ENCODE peak calls at places on chromosomes 6 and 20, in six cellular contexts. One of them, this sample, is unnamed.

GRCh38 chr20:61510778-61511330 is 258.8 kb downstream of the CDH4 start:
- DNase-seq in dorsolateral prefrontal cortex: peak; percentile 25
- DNase-seq in H54: no peak
- DNase-seq in HT-29: no peak
- DNase-seq in NCI-H460: no peak
- DNase-seq in left cardiac atrium: no peak
- DNase-seq in this sample: no peak

GRCh38 chr20:23702021-23702420 is 13.2 kb upstream of the CST4 start:
- DNase-seq in H54: no peak
- DNase-seq in HT-29: no peak
- DNase-seq in dorsolateral prefrontal cortex: no peak
- DNase-seq in left cardiac atrium: no peak
- DNase-seq in NCI-H460: no peak
- DNase-seq in this sample: no peak

GRCh38 chr6:52352239-52353008 is 9.5 kb upstream of the PAQR8 start:
- DNase-seq in NCI-H460: peak; percentile 77
- DNase-seq in left cardiac atrium: peak; percentile 31
- DNase-seq in dorsolateral prefrontal cortex: no peak
- DNase-seq in HT-29: peak; percentile 88
- DNase-seq in H54: peak; percentile 81
- DNase-seq in this sample: no peak

GRCh38 chr6:44298055-44298803 is 14.9 kb downstream of the AARS2 start:
- DNase-seq in NCI-H460: no peak
- DNase-seq in HT-29: no peak
- DNase-seq in H54: no peak
- DNase-seq in dorsolateral prefrontal cortex: peak; percentile 40
- DNase-seq in left cardiac atrium: no peak
- DNase-seq in this sample: no peak

GRCh38 chr6:160358225-160359119 is 10.3 kb downstream of the SLC22A3 start:
- DNase-seq in HT-29: no peak
- DNase-seq in left cardiac atrium: no peak
- DNase-seq in dorsolateral prefrontal cortex: no peak
- DNase-seq in H54: no peak
- DNase-seq in NCI-H460: no peak
- DNase-seq in this sample: no peak

GRCh38 chr20:49323622-49324238 is 45.9 kb upstream of the ZNFX1 start:
- DNase-seq in NCI-H460: peak; percentile 46
- DNase-seq in left cardiac atrium: peak; percentile 33
- DNase-seq in HT-29: peak; percentile 74
- DNase-seq in dorsolateral prefrontal cortex: no peak
- DNase-seq in H54: peak; percentile 56
- DNase-seq in this sample: no peak

GRCh38 chr6:41376176-41376575 is 40.8 kb downstream of the NCR2 start:
- DNase-seq in HT-29: no peak
- DNase-seq in NCI-H460: no peak
- DNase-seq in left cardiac atrium: no peak
- DNase-seq in dorsolateral prefrontal cortex: no peak
- DNase-seq in H54: no peak
- DNase-seq in this sample: no peak

GRCh38 chr6:125197795-125198269 is 44.3 kb downstream of the TPD52L1 start:
- DNase-seq in dorsolateral prefrontal cortex: no peak
- DNase-seq in left cardiac atrium: peak; percentile 78
- DNase-seq in HT-29: peak; percentile 71
- DNase-seq in H54: peak; percentile 6
- DNase-seq in NCI-H460: peak; percentile 91
- DNase-seq in this sample: no peak

GRCh38 chr6:128241221-128241620 is 279.2 kb downstream of the PTPRK start:
- DNase-seq in H54: no peak
- DNase-seq in dorsolateral prefrontal cortex: no peak
- DNase-seq in left cardiac atrium: no peak
- DNase-seq in HT-29: no peak
- DNase-seq in NCI-H460: no peak
- DNase-seq in this sample: no peak

GRCh38 chr6:111870054-111870750 is 3.0 kb downstream of the FYN start:
- DNase-seq in left cardiac atrium: no peak
- DNase-seq in NCI-H460: no peak
- DNase-seq in dorsolateral prefrontal cortex: no peak
- DNase-seq in H54: no peak
- DNase-seq in HT-29: peak; percentile 15
- DNase-seq in this sample: no peak

GRCh38 chr6:55980627-55981211 is 105.3 kb upstream of the BMP5 start:
- DNase-seq in H54: peak; percentile 12
- DNase-seq in dorsolateral prefrontal cortex: no peak
- DNase-seq in HT-29: peak; percentile 71
- DNase-seq in NCI-H460: peak; percentile 40
- DNase-seq in left cardiac atrium: no peak
- DNase-seq in this sample: no peak

GRCh38 chr6:125310994-125311649 is 9.4 kb upstream of the HDDC2 start:
- DNase-seq in left cardiac atrium: no peak
- DNase-seq in NCI-H460: peak; percentile 61
- DNase-seq in HT-29: peak; percentile 73
- DNase-seq in dorsolateral prefrontal cortex: no peak
- DNase-seq in H54: peak; percentile 6
- DNase-seq in this sample: no peak

GRCh38 chr6:92826633-92827032 is 592.7 kb downstream of the EPHA7 start:
- DNase-seq in left cardiac atrium: no peak
- DNase-seq in H54: no peak
- DNase-seq in dorsolateral prefrontal cortex: no peak
- DNase-seq in NCI-H460: no peak
- DNase-seq in HT-29: no peak
- DNase-seq in this sample: no peak

GRCh38 chr20:35093245-35093884 is 758 bp upstream of the TRPC4AP start:
- DNase-seq in H54: peak; percentile 33
- DNase-seq in NCI-H460: peak; percentile 36
- DNase-seq in left cardiac atrium: no peak
- DNase-seq in HT-29: no peak
- DNase-seq in dorsolateral prefrontal cortex: no peak
- DNase-seq in this sample: no peak

GRCh38 chr6:51614725-51615124 is 472.7 kb downstream of the PKHD1 start:
- DNase-seq in dorsolateral prefrontal cortex: no peak
- DNase-seq in NCI-H460: no peak
- DNase-seq in left cardiac atrium: no peak
- DNase-seq in H54: no peak
- DNase-seq in HT-29: no peak
- DNase-seq in this sample: no peak

GRCh38 chr6:16270178-16270794 is 31.9 kb downstream of the GMPR start:
- DNase-seq in H54: no peak
- DNase-seq in left cardiac atrium: no peak
- DNase-seq in dorsolateral prefrontal cortex: no peak
- DNase-seq in HT-29: no peak
- DNase-seq in NCI-H460: no peak
- DNase-seq in this sample: no peak

GRCh38 chr6:139514819-139515218 is 140.4 kb upstream of the CITED2 start:
- DNase-seq in HT-29: no peak
- DNase-seq in H54: no peak
- DNase-seq in NCI-H460: no peak
- DNase-seq in dorsolateral prefrontal cortex: no peak
- DNase-seq in left cardiac atrium: no peak
- DNase-seq in this sample: no peak

GRCh38 chr6:10351678-10352220 is 63.1 kb downstream of the TFAP2A start:
- DNase-seq in NCI-H460: no peak
- DNase-seq in dorsolateral prefrontal cortex: no peak
- DNase-seq in left cardiac atrium: no peak
- DNase-seq in HT-29: no peak
- DNase-seq in H54: no peak
- DNase-seq in this sample: no peak

This sample was measured in nucleus accumbens.